ENCODE peak calls at places on chromosomes 16 and 17, in four cellular contexts. Q, L, B and F are unnamed samples.

GRCh38 chr16:25106567-25107465 is 4.7 kb upstream of the LCMT1 start:
- DNase-seq in L (peak), Q (peak), B (peak), F (peak)

GRCh38 chr16:55444754-55445485 is 34.1 kb upstream of the MMP2 start:
- DNase-seq in Q (no peak), B (no peak), L (no peak), F (no peak)

GRCh38 chr16:4679854-4680636 is 13.3 kb upstream of the NUDT16L1 start:
- DNase-seq in B (no peak), L (no peak), Q (no peak), F (no peak)

GRCh38 chr16:14013571-14014283 is 57.4 kb upstream of the MRTFB start:
- DNase-seq in L (no peak), Q (no peak), B (peak), F (peak)

GRCh38 chr17:78411241-78411855 is 32.9 kb downstream of the PGS1 start:
- DNase-seq in Q (peak), L (no peak), B (no peak), F (no peak)

GRCh38 chr16:85611455-85612190 is 1.5 kb upstream of the GSE1 start:
- DNase-seq in L (peak), B (peak), Q (peak), F (peak)

GRCh38 chr16:85047867-85048455 is 20.4 kb downstream of the KIAA0513 start:
- DNase-seq in Q (peak), B (no peak), L (no peak), F (no peak)

GRCh38 chr16:13999895-14000425 is 71.2 kb upstream of the MRTFB start:
- DNase-seq in B (no peak), Q (no peak), L (no peak), F (no peak)

DNA sequence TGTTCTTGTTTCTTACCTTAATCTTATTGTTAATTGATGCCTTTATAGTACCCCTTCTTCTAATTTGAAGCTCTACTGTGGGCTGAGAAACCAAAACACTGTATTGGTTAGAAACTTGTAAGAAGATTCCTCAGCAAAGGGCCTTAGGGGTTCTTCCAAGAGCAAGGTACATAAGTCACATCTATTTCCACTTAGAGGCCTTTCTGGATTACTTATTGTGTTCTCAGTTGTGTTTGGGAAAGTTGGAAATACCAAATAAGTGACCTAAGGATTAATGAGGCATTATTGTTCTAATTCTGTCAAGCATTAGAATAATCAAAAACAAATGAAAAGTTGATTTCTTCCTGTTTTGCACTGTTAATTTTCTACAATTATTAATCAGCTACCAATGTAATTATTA is 85.8 kb downstream of the SKAP1 start:
- DNase-seq in Q (no peak), L (no peak), B (no peak), F (no peak)
- TF ChIP-seq ELF4 in Q (no peak), L (no peak), B (no peak), F (no peak)

DNA sequence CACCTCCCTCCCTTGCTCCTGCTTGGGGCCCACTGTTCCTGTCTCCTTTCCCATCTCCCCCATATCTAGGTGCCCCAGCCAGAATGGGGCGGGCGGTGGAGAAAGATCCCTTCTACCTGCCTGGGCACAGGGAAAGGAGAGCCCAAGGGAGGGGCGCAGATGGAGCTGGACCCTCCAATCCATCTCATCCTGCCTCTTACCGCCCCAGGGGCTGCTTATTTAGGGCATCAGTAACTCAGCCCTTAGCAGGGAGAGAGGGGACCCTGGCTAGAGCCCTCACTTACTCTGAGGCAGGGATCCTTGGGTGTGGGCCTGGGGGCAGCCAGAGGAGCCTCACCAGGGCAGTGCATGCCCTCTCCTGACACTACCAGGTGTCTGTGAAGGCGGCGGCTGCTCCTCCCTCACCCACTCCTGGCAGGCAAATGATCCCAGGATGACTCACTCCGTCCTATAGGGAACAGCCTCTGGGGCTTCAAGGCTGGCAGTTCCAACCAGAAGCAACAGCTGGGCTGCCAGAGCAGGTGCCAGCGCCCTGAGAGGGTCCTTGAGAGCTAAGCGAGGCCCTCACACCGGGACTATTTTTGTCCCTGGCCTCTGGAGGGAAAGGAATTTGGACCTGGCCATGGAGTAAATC is 16.3 kb upstream of the BCAR1 start:
- DNase-seq in L (no peak), B (peak), Q (no peak), F (no peak)
- TF ChIP-seq SP1 in L (no peak), B (no peak), Q (no peak), F (no peak)

GRCh38 chr17:30343741-30344140 is 9.9 kb upstream of the TMIGD1 start:
- DNase-seq in B (no peak), Q (no peak), L (no peak), F (no peak)
- TF ChIP-seq ELF4 in B (no peak), Q (no peak), L (no peak), F (no peak)

GRCh38 chr17:7262192-7263070 is at the start of gene CLDN7:
- DNase-seq in B (no peak), L (peak), Q (no peak), F (no peak)
- TF ChIP-seq SP1 in B (no peak), L (peak), Q (no peak), F (no peak)

GRCh38 chr16:56632160-56632847 is at the start of gene MT1M:
- DNase-seq in Q (no peak), B (no peak), L (peak), F (no peak)
- TF ChIP-seq ELF4 in Q (no peak), B (no peak), L (no peak), F (no peak)

GRCh38 chr17:39144414-39144813 is 7.0 kb downstream of the PLXDC1 start:
- DNase-seq in B (no peak), Q (no peak), L (no peak), F (no peak)
- TF ChIP-seq SP1 in B (no peak), Q (no peak), L (no peak), F (no peak)

DNA sequence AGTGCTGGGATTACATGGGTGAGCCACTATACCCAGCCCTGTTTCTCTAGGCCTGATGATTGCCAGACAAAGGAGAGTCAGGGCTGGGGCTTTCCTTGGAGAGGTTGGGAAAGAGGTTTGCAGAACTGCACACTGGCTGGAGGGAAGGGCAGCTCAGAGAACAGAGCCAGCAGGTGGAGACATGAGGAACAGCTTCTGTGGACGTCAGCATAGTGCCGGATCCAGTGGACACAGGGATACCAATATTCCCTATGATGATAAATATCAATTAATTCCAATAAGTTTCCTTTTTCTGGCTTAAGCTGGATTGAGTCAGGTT is 43.2 kb upstream of the SCNN1B start:
- DNase-seq in B (no peak), L (no peak), Q (no peak), F (no peak)
- TF ChIP-seq ELF4 in B (no peak), L (no peak), Q (no peak), F (no peak)

GRCh38 chr17:14061666-14062560 is 7.4 kb upstream of the COX10 start:
- DNase-seq in L (no peak), Q (no peak), B (no peak), F (no peak)
- TF ChIP-seq SP1 in L (no peak), Q (no peak), B (no peak), F (no peak)